ENCODE peak calls at places on chromosomes 3 and 15, in six cellular contexts. V is brain microvascular endothelial cell, A is IMR-90, O is fibroblast of pulmonary artery, E is AG04450, D is bronchial epithelial cell. C is an unnamed sample.

GRCh38 chr3:66344391-66344811 is 123.6 kb downstream of the SLC25A26 start:
- DNase-seq in V (no peak), A (no peak), O (no peak), E (no peak), D (no peak), C (no peak)

GRCh38 chr3:25849641-25850040 is 59.8 kb downstream of the OXSM start:
- DNase-seq in V (no peak), A (peak; percentile 57), O (peak; percentile 39), E (no peak), D (peak; percentile 9), C (no peak)

GRCh38 chr15:75891895-75892294 is 11.8 kb upstream of the FBXO22 start:
- DNase-seq in V (peak; percentile 92), A (peak; percentile 96), O (peak; percentile 90), E (peak; percentile 77), D (peak; percentile 76), C (peak; percentile 87)

GRCh38 chr3:182986021-182986420 is 5.7 kb upstream of the DCUN1D1 start:
- DNase-seq in V (no peak), A (no peak), O (no peak), E (no peak), D (no peak), C (no peak)

GRCh38 chr15:38706956-38707355 is 142.3 kb upstream of the RASGRP1 start:
- DNase-seq in V (no peak), A (no peak), O (no peak), E (no peak), D (peak; percentile 72), C (no peak)

GRCh38 chr3:57298041-57298440 is 5.6 kb upstream of the ASB14 start:
- DNase-seq in V (peak; percentile 63), A (peak; percentile 40), O (peak; percentile 7), E (no peak), D (peak; percentile 90), C (peak; percentile 74)

GRCh38 chr3:184656991-184657669 is 54.7 kb downstream of the MAGEF1 start:
- DNase-seq in V (peak; percentile 86), A (peak; percentile 71), O (peak; percentile 43), E (peak; percentile 13), D (peak; percentile 48), C (no peak)

GRCh38 chr15:44682211-44682610 is 18.7 kb upstream of the SPG11 start:
- DNase-seq in V (no peak), A (no peak), O (no peak), E (no peak), D (no peak), C (no peak)

GRCh38 chr3:126449621-126450051 is 26.1 kb downstream of the ZXDC start:
- DNase-seq in V (no peak), A (no peak), O (no peak), E (no peak), D (no peak), C (no peak)

GRCh38 chr3:110576962-110577361 is 494.7 kb upstream of the NECTIN3 start:
- DNase-seq in V (peak; percentile 80), A (peak; percentile 92), O (peak; percentile 91), E (peak; percentile 76), D (peak; percentile 94), C (peak; percentile 97)

GRCh38 chr15:48494646-48495045 is 150.9 kb downstream of the FBN1 start:
- DNase-seq in V (no peak), A (peak; percentile 31), O (no peak), E (no peak), D (no peak), C (peak; percentile 38)

GRCh38 chr15:92196342-92196741 is 197.3 kb upstream of the ST8SIA2 start:
- DNase-seq in V (no peak), A (no peak), O (no peak), E (no peak), D (no peak), C (no peak)

GRCh38 chr15:92200891-92201290 is 192.8 kb upstream of the ST8SIA2 start:
- DNase-seq in V (no peak), A (no peak), O (no peak), E (no peak), D (no peak), C (no peak)

GRCh38 chr15:92197761-92198160 is 195.9 kb upstream of the ST8SIA2 start:
- DNase-seq in V (no peak), A (no peak), O (no peak), E (no peak), D (no peak), C (no peak)
- H3K4me3 ChIP-seq in V (no peak overlapping the region), A (no peak overlapping the region), O (no peak overlapping the region), E (no peak overlapping the region), D (no peak overlapping the region), C (no peak overlapping the region)

DNA sequence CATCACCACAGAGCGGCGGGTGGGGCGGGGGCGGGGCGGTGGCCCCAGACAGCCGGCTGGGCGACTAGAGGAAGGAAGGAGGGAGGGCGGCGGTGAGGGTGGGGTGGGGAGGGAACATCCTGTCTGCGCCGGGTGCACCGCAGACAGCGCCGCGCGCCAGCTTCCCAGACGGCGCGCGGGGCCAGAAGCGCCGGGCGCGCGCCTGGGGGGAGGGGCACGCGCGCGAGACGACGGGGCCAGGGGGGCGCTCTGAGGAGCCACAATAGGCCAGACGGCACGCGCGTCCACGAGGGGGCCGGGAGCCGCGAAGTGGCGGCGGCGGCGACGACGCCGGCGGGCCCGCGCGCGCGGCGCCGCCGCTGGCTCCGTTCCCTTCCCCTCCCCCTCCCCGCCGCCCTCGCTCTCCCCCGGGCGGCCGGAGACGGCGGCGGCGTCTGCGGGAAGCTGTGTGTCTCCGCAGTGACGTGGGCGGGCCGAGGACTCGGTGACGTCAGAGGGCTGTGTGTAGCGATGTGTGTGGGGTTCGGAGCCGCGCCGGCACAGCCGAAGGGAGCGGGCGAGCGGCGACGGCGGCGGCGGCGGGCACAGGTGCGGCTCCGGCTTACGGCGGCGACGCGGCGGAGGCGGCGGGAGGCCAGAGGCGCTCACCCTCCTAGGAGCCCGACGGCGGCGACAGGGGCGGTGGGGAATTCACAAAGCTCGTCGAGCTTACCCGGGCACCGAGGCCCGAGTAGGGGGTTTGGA is at the start of gene SKIL:
- DNase-seq in V (peak; percentile 96), A (peak; percentile 96), O (peak; percentile 98), E (peak; percentile 89), D (peak; percentile 84), C (peak; percentile 98)
- TF ChIP-seq CTCF in V (no peak), A (peak; percentile 11), O (no peak), E (no peak), D (peak; percentile 28), C (no peak)

GRCh38 chr3:39149059-39149455 is 4.3 kb downstream of the CSRNP1 start:
- DNase-seq in V (no peak), A (no peak), O (no peak), E (no peak), D (no peak), C (no peak)

GRCh38 chr3:39147711-39148115 is 5.7 kb downstream of the CSRNP1 start:
- DNase-seq in V (peak; percentile 57), A (peak; percentile 55), O (peak; percentile 53), E (no peak), D (no peak), C (peak; percentile 43)

GRCh38 chr3:39147374-39147709 is 6.0 kb downstream of the CSRNP1 start:
- DNase-seq in V (no peak), A (no peak), O (no peak), E (no peak), D (no peak), C (no peak)

GRCh38 chr3:39149498-39150169 is 3.8 kb downstream of the CSRNP1 start:
- DNase-seq in V (no peak), A (no peak), O (no peak), E (no peak), D (no peak), C (no peak)

DNA sequence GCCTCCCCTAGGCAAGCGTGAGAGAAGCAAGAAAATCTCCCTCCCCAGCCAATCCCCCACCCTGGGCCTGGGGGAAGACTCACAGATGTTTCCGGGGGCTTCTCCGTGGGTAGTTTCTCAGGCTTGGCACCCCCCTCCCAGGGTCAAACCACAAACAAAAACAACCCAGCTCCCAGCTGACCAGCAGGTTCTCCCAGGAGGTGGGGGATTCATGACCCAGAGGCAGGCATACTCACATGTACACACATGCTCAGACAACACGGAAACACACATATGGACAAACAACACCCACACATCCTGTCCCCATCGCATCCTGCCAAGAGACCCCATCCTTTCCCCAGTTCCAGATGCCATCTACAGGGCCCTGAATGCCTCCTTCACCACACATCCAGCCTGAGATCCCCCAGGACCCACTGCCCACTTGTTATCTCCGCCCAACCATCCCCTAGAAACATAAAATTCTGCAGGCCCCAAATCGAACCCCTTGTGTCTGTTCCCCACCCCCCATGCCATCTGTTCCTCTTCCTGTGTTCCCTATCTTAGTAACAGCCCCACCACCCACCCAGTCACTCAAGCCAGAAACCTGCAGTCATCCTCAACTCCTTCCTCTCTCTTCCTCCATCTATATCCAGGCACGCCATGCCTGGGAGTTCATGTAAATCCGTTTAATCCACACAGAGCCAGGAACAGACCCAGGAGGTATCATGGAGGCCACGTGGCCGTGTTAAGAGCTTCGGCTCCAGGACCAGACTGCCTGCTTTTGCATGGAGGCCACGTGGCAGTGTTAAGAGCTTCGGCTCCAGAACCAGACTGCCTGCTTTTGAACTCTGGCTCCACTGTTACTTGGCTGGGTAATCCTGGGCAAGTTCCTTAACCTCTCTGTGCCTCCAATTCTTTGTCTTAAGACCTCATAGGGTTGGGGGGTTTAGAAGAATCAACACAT is 5.0 kb downstream of the CSRNP1 start:
- DNase-seq in V (peak; percentile 60), A (peak; percentile 75), O (peak; percentile 68), E (no peak), D (peak; percentile 68), C (no peak)
- H3K4me3 ChIP-seq in V (peak overlapping the region; percentile 25), A (no peak overlapping the region), O (peak overlapping the region; percentile 27), E (peak overlapping the region; percentile 44), D (no peak overlapping the region), C (no peak overlapping the region)

GRCh38 chr3:187295635-187296034 is 4.1 kb upstream of the MASP1 start:
- DNase-seq in V (no peak), A (no peak), O (peak; percentile 18), E (no peak), D (no peak), C (no peak)
- TF ChIP-seq CTCF in V (peak; percentile 36), A (peak; percentile 20), O (peak; percentile 28), E (peak; percentile 36), D (peak; percentile 29), C (no peak)

DNA sequence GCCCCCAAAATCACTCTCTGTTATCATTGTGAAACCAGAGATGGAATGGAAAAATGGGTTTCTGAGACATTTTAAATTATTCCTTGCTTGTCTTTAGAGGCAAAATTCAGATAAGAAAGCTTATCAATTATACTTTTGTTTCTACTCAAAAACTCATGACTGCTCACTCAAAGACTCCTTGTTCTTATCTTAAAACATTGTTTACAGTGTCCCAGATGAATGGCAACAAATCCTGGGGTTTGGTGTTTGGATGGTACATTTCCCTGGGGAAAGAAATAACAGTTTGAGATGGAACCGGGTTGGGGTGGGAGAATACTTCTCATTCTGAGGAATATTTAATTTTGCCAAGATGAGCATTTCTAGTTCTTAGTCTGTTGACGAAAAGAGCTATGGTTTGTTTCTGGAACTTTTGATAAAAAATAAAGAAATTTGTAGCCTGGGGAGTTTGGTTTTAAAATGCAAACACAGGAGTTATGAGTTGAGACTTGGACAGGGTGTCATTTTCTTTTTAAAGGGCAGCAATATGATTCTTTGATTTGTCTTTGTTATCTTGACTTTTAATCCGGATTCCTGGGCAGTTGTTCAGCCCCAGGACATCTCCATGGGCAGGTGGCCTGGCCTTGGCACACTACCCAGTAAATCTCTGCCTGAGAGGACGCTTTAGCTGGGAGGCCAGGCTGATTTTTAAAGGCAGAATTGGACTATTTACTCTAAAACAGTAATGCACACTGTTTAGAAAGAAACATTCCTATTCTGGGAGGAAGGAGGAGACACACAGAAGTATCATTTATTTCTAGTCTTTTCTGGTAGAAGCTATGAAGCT is 32.4 kb downstream of the BTD start:
- DNase-seq in V (no peak), A (peak; percentile 47), O (no peak), E (no peak), D (no peak), C (no peak)
- H3K4me3 ChIP-seq in V (no peak overlapping the region), A (no peak overlapping the region), O (no peak overlapping the region), E (no peak overlapping the region), D (no peak overlapping the region), C (no peak overlapping the region)

C was measured in foreskin fibroblast.